ENCODE peak calls at places on chromosomes 2 and 18, in four cellular contexts. D is M059J; M is astrocyte of the spinal cord; L is activated CD8-positive, alpha-beta memory T cell treated with anti-CD3 and anti-CD28 coated beads, Interleukin-2, amount 10 ng/mL, durations not matched to agents 7 days and 5 days. I is an unnamed sample.

GRCh38 chr2:23757686-23758433 is 169.1 kb downstream of the ATAD2B start:
- DNase-seq in D (peak), M (peak), L (no peak), I (peak)

GRCh38 chr2:166932032-166932431 is 43.8 kb downstream of the XIRP2 start:
- DNase-seq in D (no peak), M (no peak), L (no peak), I (no peak)

GRCh38 chr2:6342273-6342920 is 523.3 kb downstream of the CMPK2 start:
- DNase-seq in D (no peak), M (no peak), L (no peak), I (no peak)

GRCh38 chr2:26034597-26035067 is 748 bp downstream of the RAB10 start:
- DNase-seq in D (peak), M (peak), L (no peak), I (peak)

GRCh38 chr2:166957686-166958085 is 69.4 kb downstream of the XIRP2 start:
- DNase-seq in D (no peak), M (no peak), L (no peak), I (no peak)

GRCh38 chr2:12929806-12930205 is 213.1 kb downstream of the TRIB2 start:
- DNase-seq in D (peak), M (no peak), L (no peak), I (no peak)

GRCh38 chr2:11753452-11753885 is 7.0 kb downstream of the LPIN1 start:
- DNase-seq in D (peak), M (peak), L (peak), I (no peak)

GRCh38 chr2:96760986-96761832 is 507 bp downstream of the CNNM4 start:
- DNase-seq in D (peak), M (peak), L (no peak), I (no peak)

GRCh38 chr2:40401896-40402295 is 50.0 kb downstream of the SLC8A1 start:
- DNase-seq in D (peak), M (peak), L (no peak), I (peak)

GRCh38 chr18:23053756-23054457 is 81.4 kb upstream of the CABLES1 start:
- DNase-seq in D (peak), M (peak), L (no peak), I (peak)